ENCODE peak calls at places on chromosomes 7 and 10, in nine cellular contexts. Y, Z, D, M, R, C, X, S and P are unnamed samples.

GRCh38 chr10:67770537-67770936 is 67.5 kb downstream of the DNAJC12 start:
- DNase-seq in D (no peak), M (no peak), Z (no peak), Y (no peak), R (no peak), S (no peak), X (no peak), C (no peak), P (no peak)

GRCh38 chr7:102976493-102976892 is 63.7 kb downstream of the LRRC17 start:
- DNase-seq in X (no peak), Z (no peak), Y (no peak), R (no peak), S (no peak), C (no peak), M (no peak), D (no peak), P (no peak)

GRCh38 chr10:46541735-46542566 is 14.5 kb downstream of the GPRIN2 start:
- DNase-seq in Z (no peak), S (no peak), X (no peak), M (no peak), Y (no peak), R (no peak), D (no peak), C (peak; percentile 11), P (no peak)

GRCh38 chr7:151276651-151277590 is 28.4 kb upstream of the SMARCD3 start:
- DNase-seq in S (peak; percentile 39), X (no peak), D (peak; percentile 45), Z (no peak), R (peak; percentile 51), Y (peak; percentile 45), M (peak; percentile 66), C (peak; percentile 43), P (peak; percentile 76)

GRCh38 chr7:158292948-158293347 is 294.7 kb downstream of the PTPRN2 start:
- DNase-seq in Y (no peak), M (no peak), S (no peak), R (no peak), C (no peak), D (no peak), X (no peak), Z (no peak), P (no peak)

GRCh38 chr10:10830316-10831061 is 187.2 kb upstream of the CELF2 start:
- DNase-seq in D (peak; percentile 88), C (no peak), R (no peak), Z (no peak), Y (no peak), X (no peak), M (peak; percentile 94), S (no peak), P (peak; percentile 95)

GRCh38 chr7:200704-201103 is 8.3 kb downstream of the FAM20C start:
- DNase-seq in X (no peak), D (no peak), R (no peak), M (no peak), Z (no peak), S (no peak), C (no peak), Y (peak; percentile 24), P (no peak)

GRCh38 chr7:1122832-1123501 is 35.1 kb downstream of the GPER1 start:
- DNase-seq in X (no peak), Z (no peak), D (no peak), R (peak; percentile 71), S (no peak), C (no peak), M (no peak), Y (no peak), P (no peak)

GRCh38 chr10:86085136-86085535 is 281.5 kb downstream of the GRID1 start:
- DNase-seq in D (no peak), X (no peak), R (no peak), Z (no peak), M (no peak), C (no peak), Y (no peak), S (peak; percentile 10), P (no peak)

GRCh38 chr7:835491-836401 is 3.5 kb downstream of the SUN1 start:
- DNase-seq in X (no peak), D (peak; percentile 24), S (no peak), R (no peak), C (peak; percentile 32), M (no peak), Y (no peak), Z (no peak), P (no peak)

GRCh38 chr10:48762104-48763042 is 77.7 kb downstream of the WDFY4 start:
- DNase-seq in X (no peak), R (no peak), S (no peak), D (no peak), Z (no peak), M (no peak), C (no peak), Y (no peak), P (no peak)

GRCh38 chr10:91935886-91936285 is 12.3 kb downstream of the BTAF1 start:
- DNase-seq in S (no peak), Y (no peak), R (no peak), Z (no peak), D (no peak), C (no peak), M (no peak), X (no peak), P (no peak)

GRCh38 chr7:127715901-127716300 is 63.9 kb downstream of the SND1 start:
- DNase-seq in S (no peak), C (no peak), Y (no peak), X (no peak), Z (no peak), R (no peak), M (no peak), D (no peak), P (no peak)

GRCh38 chr10:125878957-125879835 is 1.9 kb downstream of the DHX32 start:
- DNase-seq in D (peak; percentile 96), Z (no peak), R (no peak), C (no peak), X (no peak), S (no peak), M (peak; percentile 93), Y (peak; percentile 39), P (peak; percentile 91)

GRCh38 chr10:42973411-42973810 is 103.5 kb upstream of the RET start:
- DNase-seq in D (no peak), R (no peak), X (no peak), M (no peak), S (peak; percentile 8), Y (no peak), C (no peak), Z (no peak), P (no peak)

GRCh38 chr7:8217200-8218068 is 44.5 kb downstream of the ICA1 start:
- DNase-seq in D (peak; percentile 79), Z (peak; percentile 32), Y (no peak), X (no peak), M (peak; percentile 85), R (no peak), C (no peak), S (no peak), P (peak; percentile 87)

GRCh38 chr7:23072043-23072442 is 33.5 kb upstream of the KLHL7 start:
- DNase-seq in R (no peak), D (peak; percentile 12), X (no peak), M (peak; percentile 55), C (no peak), S (no peak), Z (no peak), Y (no peak), P (peak; percentile 49)

GRCh38 chr7:131327049-131327625 is 539 bp upstream of the MKLN1 start:
- DNase-seq in S (peak; percentile 33), Y (no peak), C (peak; percentile 50), M (peak; percentile 74), Z (peak; percentile 66), R (no peak), D (peak; percentile 71), X (no peak), P (peak; percentile 71)

GRCh38 chr10:69741252-69741651 is 60.5 kb upstream of the COL13A1 start:
- DNase-seq in Y (no peak), R (no peak), S (no peak), M (no peak), X (no peak), C (no peak), D (no peak), Z (no peak), P (no peak)

GRCh38 chr7:30920021-30920583 is 8.4 kb downstream of the AQP1 start:
- DNase-seq in R (no peak), Z (no peak), Y (peak; percentile 8), M (no peak), S (no peak), X (no peak), C (peak; percentile 9), D (no peak), P (no peak)

GRCh38 chr10:26725837-26726727 is 28.6 kb downstream of the PDSS1 start:
- DNase-seq in X (no peak), R (peak; percentile 68), C (peak; percentile 63), M (peak; percentile 74), D (peak; percentile 79), Z (no peak), S (no peak), Y (peak; percentile 68), P (peak; percentile 85)

GRCh38 chr10:37379991-37380390 is 254.6 kb downstream of the ANKRD30A start:
- DNase-seq in D (no peak), R (no peak), Z (no peak), M (no peak), C (no peak), S (no peak), X (no peak), Y (no peak), P (no peak)

GRCh38 chr10:13049774-13050420 is 48.4 kb upstream of the CCDC3 start:
- DNase-seq in S (no peak), C (no peak), X (no peak), D (no peak), R (no peak), M (no peak), Y (no peak), Z (no peak), P (no peak)
- H3K4me3 ChIP-seq in S (no peak overlapping the region), C (no peak overlapping the region), X (no peak overlapping the region), D (no peak overlapping the region), R (no peak overlapping the region), M (no peak overlapping the region), Y (no peak overlapping the region), Z (no peak overlapping the region), P (no peak overlapping the region)

GRCh38 chr10:73233883-73234282 is 13.2 kb downstream of the DNAJC9 start:
- DNase-seq in Z (no peak), Y (no peak), X (no peak), S (no peak), C (no peak), R (no peak), M (no peak), D (no peak), P (no peak)
- TF ChIP-seq CTCF in Z (no peak), Y (no peak), X (no peak), S (no peak), C (no peak), R (no peak), M (no peak), D (no peak), P (no peak)

DNA sequence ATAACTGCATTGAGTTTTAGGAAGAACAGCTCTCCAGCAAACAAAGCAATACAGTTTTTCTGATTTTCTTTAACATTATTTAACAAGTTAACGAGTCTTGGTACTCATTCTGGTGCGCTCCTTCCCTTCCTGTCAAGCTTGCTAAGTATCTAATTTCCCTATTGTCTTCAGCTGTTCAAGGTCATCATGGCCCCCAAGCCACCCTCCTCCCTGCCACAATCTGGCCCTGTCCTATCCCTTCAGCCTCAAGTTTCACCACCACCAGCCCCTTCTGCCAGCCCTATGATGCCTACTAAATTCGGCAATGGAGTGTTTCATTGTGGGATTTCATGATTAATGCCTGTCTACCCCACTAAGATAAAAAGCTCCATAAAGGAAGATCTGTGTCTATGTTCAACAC is 121.0 kb downstream of the SORCS1 start:
- DNase-seq in C (no peak), Y (no peak), M (no peak), X (no peak), R (no peak), S (no peak), D (no peak), Z (no peak), P (no peak)
- H3K4me3 ChIP-seq in C (no peak overlapping the region), Y (no peak overlapping the region), M (no peak overlapping the region), X (no peak overlapping the region), R (no peak overlapping the region), S (no peak overlapping the region), D (no peak overlapping the region), Z (no peak overlapping the region), P (no peak overlapping the region)

GRCh38 chr10:93357680-93358079 is 124.5 kb downstream of the MYOF start:
- DNase-seq in M (peak; percentile 41), Z (no peak), X (no peak), Y (peak; percentile 15), C (no peak), D (peak; percentile 28), S (no peak), R (no peak), P (peak; percentile 66)
- TF ChIP-seq CTCF in M (peak; percentile 65), Z (peak; percentile 34), X (peak; percentile 25), Y (peak; percentile 49), C (peak; percentile 29), D (peak; percentile 58), S (no peak), R (peak; percentile 25), P (peak; percentile 76)